ENCODE peak calls at places on chromosomes 16 and 17, in ten cellular contexts. One of them, this sample, is unnamed.

GRCh38 chr17:14986127-14986526 is 279.0 kb downstream of the PMP22 start:
- DNase-seq in AG10803: no peak
- DNase-seq in astrocyte of the spinal cord: no peak
- DNase-seq in AG04450: no peak
- DNase-seq in psoas muscle: no peak
- DNase-seq in heart right ventricle: no peak
- DNase-seq in testis: no peak
- DNase-seq in pancreas: no peak
- DNase-seq in lower lobe of right lung: no peak
- DNase-seq in fibroblast of villous mesenchyme: no peak
- DNase-seq in this sample: no peak

GRCh38 chr17:79420318-79421243 is 190.3 kb downstream of the RBFOX3 start:
- DNase-seq in AG10803: peak
- DNase-seq in astrocyte of the spinal cord: no peak
- DNase-seq in AG04450: no peak
- DNase-seq in psoas muscle: no peak
- DNase-seq in heart right ventricle: no peak
- DNase-seq in testis: no peak
- DNase-seq in pancreas: no peak
- DNase-seq in lower lobe of right lung: no peak
- DNase-seq in fibroblast of villous mesenchyme: no peak
- DNase-seq in this sample: peak

GRCh38 chr17:42337442-42337841 is 49.1 kb downstream of the STAT5A start:
- DNase-seq in AG10803: peak
- DNase-seq in astrocyte of the spinal cord: peak
- DNase-seq in AG04450: peak
- DNase-seq in psoas muscle: no peak
- DNase-seq in heart right ventricle: no peak
- DNase-seq in testis: no peak
- DNase-seq in pancreas: no peak
- DNase-seq in lower lobe of right lung: peak
- DNase-seq in fibroblast of villous mesenchyme: peak
- DNase-seq in this sample: peak

GRCh38 chr16:65312071-65312470 is 190.2 kb upstream of the CDH11 start:
- DNase-seq in AG10803: peak
- DNase-seq in astrocyte of the spinal cord: peak
- DNase-seq in AG04450: no peak
- DNase-seq in psoas muscle: no peak
- DNase-seq in heart right ventricle: no peak
- DNase-seq in testis: no peak
- DNase-seq in pancreas: no peak
- DNase-seq in lower lobe of right lung: no peak
- DNase-seq in fibroblast of villous mesenchyme: no peak
- DNase-seq in this sample: peak

GRCh38 chr17:39229274-39229913 is 3.6 kb upstream of the STAC2 start:
- DNase-seq in AG10803: peak
- DNase-seq in astrocyte of the spinal cord: no peak
- DNase-seq in AG04450: no peak
- DNase-seq in psoas muscle: no peak
- DNase-seq in heart right ventricle: no peak
- DNase-seq in testis: no peak
- DNase-seq in pancreas: no peak
- DNase-seq in lower lobe of right lung: no peak
- DNase-seq in fibroblast of villous mesenchyme: peak
- DNase-seq in this sample: peak

GRCh38 chr16:69513180-69513966 is 52.4 kb upstream of the NFAT5 start:
- DNase-seq in AG10803: peak
- DNase-seq in astrocyte of the spinal cord: peak
- DNase-seq in AG04450: peak
- DNase-seq in psoas muscle: no peak
- DNase-seq in heart right ventricle: no peak
- DNase-seq in testis: no peak
- DNase-seq in pancreas: no peak
- DNase-seq in lower lobe of right lung: no peak
- DNase-seq in fibroblast of villous mesenchyme: peak
- DNase-seq in this sample: no peak

GRCh38 chr17:43713494-43714162 is 45.0 kb downstream of the SOST start:
- DNase-seq in AG10803: no peak
- DNase-seq in astrocyte of the spinal cord: no peak
- DNase-seq in AG04450: no peak
- DNase-seq in psoas muscle: peak
- DNase-seq in heart right ventricle: peak
- DNase-seq in testis: no peak
- DNase-seq in pancreas: peak
- DNase-seq in lower lobe of right lung: no peak
- DNase-seq in fibroblast of villous mesenchyme: no peak
- DNase-seq in this sample: peak

GRCh38 chr17:74786411-74787097 is 10.4 kb upstream of the NAT9 start:
- DNase-seq in AG10803: no peak
- DNase-seq in astrocyte of the spinal cord: no peak
- DNase-seq in AG04450: no peak
- DNase-seq in psoas muscle: no peak
- DNase-seq in heart right ventricle: no peak
- DNase-seq in testis: no peak
- DNase-seq in pancreas: no peak
- DNase-seq in lower lobe of right lung: no peak
- DNase-seq in fibroblast of villous mesenchyme: no peak
- DNase-seq in this sample: no peak

GRCh38 chr16:66395806-66396555 is 29.5 kb downstream of the CDH5 start:
- DNase-seq in AG10803: no peak
- DNase-seq in astrocyte of the spinal cord: no peak
- DNase-seq in AG04450: no peak
- DNase-seq in psoas muscle: no peak
- DNase-seq in heart right ventricle: no peak
- DNase-seq in testis: no peak
- DNase-seq in pancreas: no peak
- DNase-seq in lower lobe of right lung: no peak
- DNase-seq in fibroblast of villous mesenchyme: no peak
- DNase-seq in this sample: no peak

DNA sequence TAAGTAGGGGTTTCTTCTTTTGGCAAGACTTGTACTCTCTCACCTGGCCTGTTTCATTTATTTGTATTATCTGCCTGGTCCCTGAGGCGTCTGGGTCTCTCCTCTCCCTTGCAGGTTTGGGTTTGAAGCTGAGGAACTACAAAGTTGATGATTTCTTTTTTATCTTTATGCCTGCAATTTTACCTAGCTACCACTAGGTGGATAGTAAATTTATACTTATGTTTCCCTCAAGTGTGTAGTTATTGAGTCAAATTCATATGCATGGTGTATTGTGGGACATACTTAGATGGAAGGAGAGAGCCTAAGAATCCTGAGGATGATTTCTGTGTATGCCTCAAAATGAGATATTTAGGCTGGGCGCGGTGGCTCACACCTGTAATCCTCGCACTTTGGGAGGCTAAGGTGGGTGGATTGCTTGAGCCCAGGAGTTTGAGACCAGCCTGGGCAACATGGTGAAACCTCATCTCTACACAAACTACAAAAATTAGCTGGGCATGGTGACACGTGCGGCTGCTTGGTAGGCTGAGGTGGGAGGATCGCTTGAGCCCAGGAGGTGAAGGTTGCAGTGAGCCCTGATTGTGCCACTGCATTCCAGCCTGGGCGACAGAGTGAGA is 13.6 kb downstream of the TMEM98 start:
- DNase-seq in AG10803: no peak
- DNase-seq in astrocyte of the spinal cord: no peak
- DNase-seq in AG04450: no peak
- DNase-seq in psoas muscle: no peak
- DNase-seq in heart right ventricle: no peak
- DNase-seq in testis: no peak
- DNase-seq in pancreas: no peak
- DNase-seq in lower lobe of right lung: no peak
- DNase-seq in fibroblast of villous mesenchyme: no peak
- DNase-seq in this sample: no peak
- TF ChIP-seq CTCF in AG10803: peak
- TF ChIP-seq CTCF in astrocyte of the spinal cord: peak
- TF ChIP-seq CTCF in AG04450: peak
- TF ChIP-seq CTCF in psoas muscle: peak
- TF ChIP-seq CTCF in heart right ventricle: no peak
- TF ChIP-seq CTCF in testis: peak
- TF ChIP-seq CTCF in pancreas: peak
- TF ChIP-seq CTCF in lower lobe of right lung: peak
- TF ChIP-seq CTCF in fibroblast of villous mesenchyme: peak
- TF ChIP-seq CTCF in this sample: peak

DNA sequence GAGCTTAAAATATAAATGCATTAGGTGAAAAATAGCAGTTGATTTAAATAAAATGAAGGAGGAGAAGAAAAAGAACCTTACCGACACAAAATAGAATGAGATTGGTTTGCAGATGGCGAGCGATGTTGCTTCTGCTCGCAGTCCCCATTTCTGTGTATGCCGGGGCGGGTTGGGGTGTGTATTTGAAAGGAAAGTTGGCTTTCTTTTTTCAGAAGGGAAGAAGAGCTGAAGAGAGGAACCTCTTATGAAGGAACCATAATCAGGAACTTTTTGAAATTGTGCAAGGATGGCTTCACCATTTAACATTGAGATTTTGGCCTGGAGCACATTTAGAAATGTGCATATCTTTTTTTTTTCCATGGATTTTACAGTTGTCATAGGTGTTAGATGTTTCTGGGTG is at the start of gene IGSF6:
- DNase-seq in AG10803: no peak
- DNase-seq in astrocyte of the spinal cord: no peak
- DNase-seq in AG04450: no peak
- DNase-seq in psoas muscle: no peak
- DNase-seq in heart right ventricle: no peak
- DNase-seq in testis: no peak
- DNase-seq in pancreas: no peak
- DNase-seq in lower lobe of right lung: peak
- DNase-seq in fibroblast of villous mesenchyme: no peak
- DNase-seq in this sample: no peak
- H3K4me3 ChIP-seq in AG10803: no peak
- H3K4me3 ChIP-seq in astrocyte of the spinal cord: no peak
- H3K4me3 ChIP-seq in AG04450: no peak
- H3K4me3 ChIP-seq in psoas muscle: peak
- H3K4me3 ChIP-seq in heart right ventricle: no peak
- H3K4me3 ChIP-seq in testis: no peak
- H3K4me3 ChIP-seq in pancreas: no peak
- H3K4me3 ChIP-seq in lower lobe of right lung: peak
- H3K4me3 ChIP-seq in fibroblast of villous mesenchyme: no peak
- H3K4me3 ChIP-seq in this sample: no peak

DNA sequence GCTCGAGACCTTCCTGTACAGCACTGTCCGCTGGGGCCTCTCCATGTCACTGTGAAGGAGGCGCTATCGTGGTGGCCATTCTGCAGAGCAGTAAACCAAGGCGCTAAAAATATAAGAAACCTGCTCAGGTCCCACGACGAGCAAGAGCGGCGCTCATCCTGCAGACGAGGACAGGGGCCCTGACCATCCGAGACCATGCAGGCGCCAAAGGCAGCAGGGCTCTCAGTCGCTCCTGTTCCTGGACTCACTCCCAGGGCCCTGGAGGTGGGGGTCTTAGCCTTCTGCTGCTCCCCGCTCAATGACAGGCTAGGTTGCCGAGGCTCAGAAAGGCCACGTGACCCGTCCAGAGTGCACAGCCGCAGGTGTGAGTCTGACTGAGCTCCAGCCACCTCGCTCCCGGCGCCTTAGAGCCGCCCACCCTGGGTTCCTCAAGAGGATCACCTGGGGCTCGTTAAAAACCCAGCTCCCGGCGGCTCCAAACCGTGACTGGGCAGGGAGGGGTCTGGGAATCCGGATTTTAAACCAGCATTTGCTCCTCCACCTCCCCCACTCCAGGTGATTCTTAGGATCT is 503 bp upstream of the ATP2C2 start:
- DNase-seq in AG10803: no peak
- DNase-seq in astrocyte of the spinal cord: no peak
- DNase-seq in AG04450: no peak
- DNase-seq in psoas muscle: no peak
- DNase-seq in heart right ventricle: no peak
- DNase-seq in testis: no peak
- DNase-seq in pancreas: peak
- DNase-seq in lower lobe of right lung: peak
- DNase-seq in fibroblast of villous mesenchyme: no peak
- DNase-seq in this sample: no peak
- TF ChIP-seq CTCF in AG10803: no peak
- TF ChIP-seq CTCF in astrocyte of the spinal cord: no peak
- TF ChIP-seq CTCF in AG04450: no peak
- TF ChIP-seq CTCF in psoas muscle: no peak
- TF ChIP-seq CTCF in heart right ventricle: no peak
- TF ChIP-seq CTCF in testis: no peak
- TF ChIP-seq CTCF in pancreas: no peak
- TF ChIP-seq CTCF in lower lobe of right lung: no peak
- TF ChIP-seq CTCF in fibroblast of villous mesenchyme: no peak
- TF ChIP-seq CTCF in this sample: no peak

GRCh38 chr16:51148674-51149228 is 2.3 kb downstream of the SALL1 start:
- DNase-seq in AG10803: peak
- DNase-seq in astrocyte of the spinal cord: peak
- DNase-seq in AG04450: no peak
- DNase-seq in psoas muscle: no peak
- DNase-seq in heart right ventricle: no peak
- DNase-seq in testis: no peak
- DNase-seq in pancreas: no peak
- DNase-seq in lower lobe of right lung: no peak
- DNase-seq in fibroblast of villous mesenchyme: peak
- DNase-seq in this sample: no peak

GRCh38 chr16:51147776-51148673 is 3.0 kb downstream of the SALL1 start:
- DNase-seq in AG10803: no peak
- DNase-seq in astrocyte of the spinal cord: peak
- DNase-seq in AG04450: no peak
- DNase-seq in psoas muscle: no peak
- DNase-seq in heart right ventricle: no peak
- DNase-seq in testis: no peak
- DNase-seq in pancreas: no peak
- DNase-seq in lower lobe of right lung: no peak
- DNase-seq in fibroblast of villous mesenchyme: peak
- DNase-seq in this sample: no peak

GRCh38 chr16:51149721-51150158 is 1.3 kb downstream of the SALL1 start:
- DNase-seq in AG10803: no peak
- DNase-seq in astrocyte of the spinal cord: no peak
- DNase-seq in AG04450: no peak
- DNase-seq in psoas muscle: no peak
- DNase-seq in heart right ventricle: no peak
- DNase-seq in testis: no peak
- DNase-seq in pancreas: no peak
- DNase-seq in lower lobe of right lung: no peak
- DNase-seq in fibroblast of villous mesenchyme: no peak
- DNase-seq in this sample: no peak

GRCh38 chr16:51150159-51150893 is 744 bp downstream of the SALL1 start:
- DNase-seq in AG10803: no peak
- DNase-seq in astrocyte of the spinal cord: peak
- DNase-seq in AG04450: no peak
- DNase-seq in psoas muscle: no peak
- DNase-seq in heart right ventricle: no peak
- DNase-seq in testis: no peak
- DNase-seq in pancreas: peak
- DNase-seq in lower lobe of right lung: no peak
- DNase-seq in fibroblast of villous mesenchyme: no peak
- DNase-seq in this sample: no peak

DNA sequence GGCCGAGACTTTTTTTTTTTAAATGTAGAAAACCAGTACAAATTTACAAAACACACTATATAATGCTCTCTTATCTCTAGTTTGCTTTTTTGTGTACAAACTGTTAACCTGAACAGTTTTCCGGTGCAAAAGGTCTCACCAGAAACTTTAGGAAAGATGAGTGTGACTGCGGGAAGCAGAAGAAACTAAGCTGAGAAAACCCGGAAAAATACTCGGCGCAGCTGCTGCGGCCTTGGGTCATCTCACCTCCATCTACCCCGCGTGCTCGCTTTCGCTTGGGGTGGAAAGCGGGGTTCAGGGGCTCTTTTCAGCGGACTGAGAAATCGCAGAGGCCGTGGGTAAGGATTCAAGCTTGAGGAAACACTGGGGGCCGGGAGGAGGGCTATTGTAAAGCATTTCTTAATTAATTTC is 1.8 kb downstream of the SALL1 start:
- DNase-seq in AG10803: no peak
- DNase-seq in astrocyte of the spinal cord: peak
- DNase-seq in AG04450: no peak
- DNase-seq in psoas muscle: no peak
- DNase-seq in heart right ventricle: no peak
- DNase-seq in testis: no peak
- DNase-seq in pancreas: no peak
- DNase-seq in lower lobe of right lung: no peak
- DNase-seq in fibroblast of villous mesenchyme: no peak
- DNase-seq in this sample: no peak
- H3K4me3 ChIP-seq in AG10803: peak
- H3K4me3 ChIP-seq in astrocyte of the spinal cord: peak
- H3K4me3 ChIP-seq in AG04450: peak
- H3K4me3 ChIP-seq in psoas muscle: no peak
- H3K4me3 ChIP-seq in heart right ventricle: no peak
- H3K4me3 ChIP-seq in testis: peak
- H3K4me3 ChIP-seq in pancreas: no peak
- H3K4me3 ChIP-seq in lower lobe of right lung: no peak
- H3K4me3 ChIP-seq in fibroblast of villous mesenchyme: peak
- H3K4me3 ChIP-seq in this sample: peak

This sample was measured in cardiac fibroblast.